ENCODE peak calls at places on chromosome 3, in five cellular contexts. T, S, Z, P and V are unnamed samples. For H3K4me1, the result is how much of the 10 kb centered on the place peaks cover.

GRCh38 chr3:79380581-79380980 is 387.2 kb downstream of the ROBO1 start:
- DNase-seq in T (no peak), Z (no peak), S (no peak), P (no peak), V (no peak)

GRCh38 chr3:188403404-188403803 is 249.4 kb downstream of the LPP start:
- DNase-seq in T (no peak), P (no peak), S (no peak), Z (no peak), V (no peak)

GRCh38 chr3:194875581-194876402 is 190.1 kb downstream of the FAM43A start:
- DNase-seq in P (no peak), S (no peak), T (no peak), Z (no peak), V (no peak)

GRCh38 chr3:38008971-38009580 is 18.5 kb downstream of the VILL start:
- DNase-seq in T (no peak), Z (no peak), S (no peak), P (no peak), V (no peak)

GRCh38 chr3:22106213-22106867 is 355.3 kb upstream of the ZNF385D start:
- DNase-seq in T (no peak), P (no peak), S (no peak), Z (no peak), V (no peak)

GRCh38 chr3:19013879-19014278 is 134.4 kb upstream of the KCNH8 start:
- DNase-seq in P (no peak), Z (no peak), S (no peak), T (no peak), V (no peak)

GRCh38 chr3:132231633-132232032 is 85.6 kb upstream of the ACP3 start:
- DNase-seq in S (no peak), Z (no peak), T (no peak), P (no peak), V (no peak)

GRCh38 chr3:103048371-103048722 is 613.5 kb downstream of the ZPLD1 start:
- DNase-seq in P (no peak), T (no peak), S (no peak), Z (no peak), V (no peak)

GRCh38 chr3:183764854-183765731 is 60.3 kb downstream of the MAP6D1 start:
- DNase-seq in P (no peak), T (no peak), Z (peak), S (no peak), V (no peak)

GRCh38 chr3:141279074-141279945 is 47.7 kb downstream of the PXYLP1 start:
- DNase-seq in S (peak), P (no peak), T (no peak), Z (no peak), V (no peak)

GRCh38 chr3:127135241-127136023 is 57.5 kb upstream of the PRR23E start:
- DNase-seq in S (no peak), Z (no peak), T (no peak), P (no peak), V (no peak)

GRCh38 chr3:126081618-126082333 is 2.1 kb downstream of the SLC41A3 start:
- DNase-seq in T (no peak), Z (peak), S (no peak), P (no peak), V (no peak)

GRCh38 chr3:101902041-101902440 is 52.7 kb downstream of the NFKBIZ start:
- DNase-seq in P (no peak), S (no peak), T (no peak), Z (no peak), V (no peak)

GRCh38 chr3:33645060-33645841 is 72.8 kb downstream of the CLASP2 start:
- DNase-seq in S (peak), Z (no peak), T (no peak), P (no peak), V (peak)

GRCh38 chr3:63872135-63872924 is 8.7 kb downstream of the ATXN7 start:
- DNase-seq in T (no peak), P (no peak), S (no peak), Z (no peak), V (no peak)

GRCh38 chr3:76400141-76400540 is 614.8 kb upstream of the ZNF717 start:
- DNase-seq in Z (no peak), T (no peak), P (no peak), S (no peak), V (no peak)

GRCh38 chr3:126474498-126475410 is 937 bp downstream of the ZXDC start:
- DNase-seq in P (peak), T (peak), Z (peak), S (peak), V (peak)

GRCh38 chr3:157819415-157819814 is 286.8 kb downstream of the SHOX2 start:
- DNase-seq in P (no peak), Z (no peak), S (no peak), T (no peak), V (no peak)

GRCh38 chr3:24365168-24365567 is 129.5 kb downstream of the THRB start:
- DNase-seq in S (no peak), T (peak), P (no peak), Z (peak), V (no peak)

GRCh38 chr3:155657161-155657560 is 87.7 kb downstream of the PLCH1 start:
- DNase-seq in P (no peak), S (no peak), T (no peak), Z (no peak), V (no peak)

GRCh38 chr3:195555110-195555509 is 12.0 kb upstream of the PPP1R2 start:
- DNase-seq in P (no peak), T (no peak), Z (no peak), S (no peak), V (no peak)

GRCh38 chr3:51392301-51393095 is 1.4 kb downstream of the RBM15B start:
- DNase-seq in Z (no peak), T (no peak), P (no peak), S (no peak), V (no peak)

GRCh38 chr3:105752791-105753415 is 115.9 kb downstream of the CBLB start:
- DNase-seq in Z (no peak), P (no peak), S (peak), T (no peak), V (peak)

GRCh38 chr3:37545479-37545878 is 316.2 kb upstream of the CTDSPL start:
- DNase-seq in T (no peak), P (no peak), Z (no peak), S (no peak), V (no peak)

GRCh38 chr3:128317698-128318231 is 148.9 kb downstream of the DNAJB8 start:
- DNase-seq in T (peak), Z (no peak), S (no peak), P (peak), V (no peak)

GRCh38 chr3:171883893-171884279 is 40.7 kb downstream of the TMEM212 start:
- DNase-seq in T (no peak), S (no peak), P (no peak), Z (no peak), V (no peak)

GRCh38 chr3:11159421-11159904 is 5.2 kb downstream of the HRH1 start:
- DNase-seq in Z (peak), S (no peak), T (no peak), P (no peak), V (no peak)

GRCh38 chr3:136305879-136306278 is 55.7 kb downstream of the PCCB start:
- DNase-seq in T (no peak), S (no peak), P (no peak), Z (no peak), V (no peak)

GRCh38 chr3:10007126-10007782 is 19.0 kb upstream of the FANCD2 start:
- DNase-seq in T (no peak), P (no peak), S (no peak), Z (no peak), V (no peak)

GRCh38 chr3:49869525-49870126 is at the start of gene CAMKV:
- DNase-seq in Z (no peak), T (peak), S (peak), P (no peak), V (no peak)

GRCh38 chr3:53796161-53796560 is 50.1 kb downstream of the CHDH start:
- DNase-seq in P (peak), S (no peak), Z (no peak), T (no peak), V (no peak)

GRCh38 chr3:104396974-104397669 is 969.6 kb upstream of the ALCAM start:
- DNase-seq in S (no peak), T (no peak), P (no peak), Z (no peak), V (no peak)

GRCh38 chr3:190180268-190180667 is 59.6 kb upstream of the P3H2 start:
- DNase-seq in T (no peak), P (no peak), Z (no peak), S (no peak), V (no peak)

GRCh38 chr3:73036694-73037368 is 24.6 kb upstream of the EBLN2 start:
- DNase-seq in S (no peak), P (no peak), T (no peak), Z (no peak), V (no peak)
- H3K4me1 ChIP-seq in S (under half), P (under half), T (under half), Z (under half), V (under half)

GRCh38 chr3:187318819-187319616 is 27.5 kb upstream of the MASP1 start:
- DNase-seq in Z (peak), S (peak), P (no peak), T (peak), V (peak)
- H3K4me3 ChIP-seq in Z (no peak), S (peak), P (peak), T (no peak), V (no peak)

DNA sequence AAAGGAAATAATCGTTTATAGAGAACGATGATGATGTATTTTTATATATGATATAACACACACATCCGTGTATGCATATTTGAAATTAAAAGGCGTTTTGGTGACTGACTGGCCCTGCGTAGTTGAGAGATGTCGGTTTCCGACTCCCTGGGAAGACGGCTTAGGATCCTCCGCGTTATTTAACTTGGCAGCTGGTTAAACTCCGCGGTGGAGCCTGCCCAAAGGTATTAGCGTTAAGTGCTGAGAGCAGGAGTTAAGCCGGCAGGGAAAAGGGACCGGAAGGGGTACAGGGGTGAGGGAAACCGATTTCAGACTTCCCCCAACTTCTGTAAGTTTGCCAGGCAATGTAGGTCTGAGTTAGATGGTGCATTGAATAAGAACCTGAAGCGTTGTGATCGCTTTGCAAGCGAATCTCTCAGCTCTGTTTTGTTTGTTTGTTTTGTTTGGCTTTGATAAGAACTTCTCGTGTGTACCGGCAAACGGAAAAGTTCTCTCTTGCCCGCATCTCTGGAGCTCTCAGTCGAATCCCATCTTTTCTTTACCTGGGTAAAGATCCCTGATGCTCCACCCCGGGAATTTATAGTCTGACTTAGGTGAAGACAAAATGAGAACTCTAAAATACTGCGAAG is 6.0 kb upstream of the FEZF2 start:
- DNase-seq in T (no peak), S (no peak), Z (no peak), P (no peak), V (no peak)
- H3K27ac ChIP-seq in T (no peak), S (no peak), Z (no peak), P (no peak), V (no peak)

DNA sequence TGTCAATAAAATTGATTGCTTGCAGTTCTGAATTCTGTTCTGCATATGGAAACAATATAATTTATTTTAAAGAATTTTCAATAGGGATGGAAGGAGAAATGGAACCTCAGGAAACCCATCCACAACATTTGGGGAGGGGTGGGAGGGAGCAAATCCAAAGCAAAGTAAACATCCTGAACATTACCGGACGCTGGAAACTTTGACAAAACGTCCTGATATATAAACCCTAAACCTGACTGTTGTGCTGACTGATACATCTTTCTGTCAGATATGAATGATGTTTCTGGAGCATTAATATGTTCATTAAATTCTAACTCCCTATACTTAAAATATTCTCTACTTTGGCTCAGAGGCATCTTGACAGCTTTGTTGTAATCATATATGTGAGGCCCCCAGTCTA is 478.9 kb downstream of the FOXP1 start:
- DNase-seq in P (no peak), T (no peak), S (no peak), Z (no peak), V (no peak)
- H3K4me1 ChIP-seq in P (under half), T (half or more), S (under half), Z (under half), V (half or more)

GRCh38 chr3:23292432-23292831 is 89.3 kb downstream of the UBE2E2 start:
- DNase-seq in Z (no peak), T (no peak), P (no peak), S (no peak), V (no peak)

GRCh38 chr3:23288286-23288685 is 85.2 kb downstream of the UBE2E2 start:
- DNase-seq in P (no peak), T (no peak), Z (no peak), S (no peak), V (no peak)

GRCh38 chr3:23283625-23284024 is 80.5 kb downstream of the UBE2E2 start:
- DNase-seq in P (no peak), S (no peak), Z (no peak), T (no peak), V (no peak)

DNA sequence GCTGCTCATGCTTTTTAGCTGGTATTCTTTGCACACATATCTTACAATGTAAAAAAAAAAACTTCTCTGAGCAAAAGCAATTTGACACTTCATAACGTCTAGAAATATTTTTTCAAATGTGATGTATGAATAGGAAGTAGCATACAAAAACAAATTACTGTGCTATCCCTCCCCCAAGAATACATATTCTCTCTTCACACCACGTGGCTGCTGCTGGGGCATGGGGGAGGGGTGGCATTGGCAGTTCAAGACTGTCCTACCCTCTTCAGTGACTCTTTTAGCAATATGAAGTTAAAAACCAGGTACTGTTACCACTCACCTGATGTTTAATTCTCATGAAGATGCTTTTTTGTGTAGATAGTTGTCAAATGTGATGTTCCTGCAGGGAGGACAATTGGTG is 85.6 kb downstream of the UBE2E2 start:
- DNase-seq in S (no peak), T (no peak), Z (no peak), P (no peak), V (no peak)
- H3K4me3 ChIP-seq in S (no peak), T (no peak), Z (no peak), P (no peak), V (no peak)

GRCh38 chr3:29409409-29409808 is 128.5 kb downstream of the RBMS3 start:
- DNase-seq in Z (no peak), T (no peak), P (no peak), S (no peak), V (no peak)
- H3K27ac ChIP-seq in Z (no peak), T (no peak), P (no peak), S (no peak), V (no peak)

GRCh38 chr3:124829819-124830554 is 57.2 kb downstream of the ITGB5 start:
- DNase-seq in P (no peak), Z (no peak), S (no peak), T (no peak), V (no peak)
- H3K4me1 ChIP-seq in P (under half), Z (under half), S (under half), T (under half), V (under half)